ENCODE peak calls at places on chromosomes 5 and 9, in eight cellular contexts. One of them, this sample, is unnamed.

GRCh38 chr5:75050415-75050814 is 1.9 kb downstream of the GCNT4 start:
- DNase-seq in HL-60: no peak
- DNase-seq in A549: peak
- DNase-seq in K562: peak
- DNase-seq in SK-N-SH: peak
- DNase-seq in HepG2: peak
- DNase-seq in GM23338: peak
- DNase-seq in HCT116: no peak
- DNase-seq in this sample: no peak

GRCh38 chr5:76106149-76106548 is 23.0 kb downstream of the SV2C start:
- DNase-seq in HCT116: no peak
- DNase-seq in SK-N-SH: no peak
- DNase-seq in GM23338: peak
- DNase-seq in HL-60: no peak
- DNase-seq in HepG2: no peak
- DNase-seq in A549: no peak
- DNase-seq in K562: no peak
- DNase-seq in this sample: no peak

GRCh38 chr5:19739691-19740090 is 248.3 kb downstream of the CDH18 start:
- DNase-seq in GM23338: no peak
- DNase-seq in HepG2: no peak
- DNase-seq in K562: no peak
- DNase-seq in A549: no peak
- DNase-seq in SK-N-SH: peak
- DNase-seq in HCT116: no peak
- DNase-seq in HL-60: no peak
- DNase-seq in this sample: no peak

GRCh38 chr5:113764382-113764781 is 250.9 kb downstream of the YTHDC2 start:
- DNase-seq in HepG2: no peak
- DNase-seq in HL-60: no peak
- DNase-seq in GM23338: no peak
- DNase-seq in HCT116: no peak
- DNase-seq in SK-N-SH: no peak
- DNase-seq in A549: no peak
- DNase-seq in K562: no peak
- DNase-seq in this sample: no peak

GRCh38 chr5:129460121-129460950 is at the start of gene ADAMTS19:
- DNase-seq in HCT116: no peak
- DNase-seq in K562: no peak
- DNase-seq in SK-N-SH: peak
- DNase-seq in A549: peak
- DNase-seq in HepG2: no peak
- DNase-seq in GM23338: peak
- DNase-seq in HL-60: no peak
- DNase-seq in this sample: no peak

GRCh38 chr5:67014957-67015400 is 181.6 kb downstream of the CD180 start:
- DNase-seq in K562: no peak
- DNase-seq in HCT116: no peak
- DNase-seq in HepG2: no peak
- DNase-seq in SK-N-SH: no peak
- DNase-seq in HL-60: no peak
- DNase-seq in A549: no peak
- DNase-seq in GM23338: no peak
- DNase-seq in this sample: no peak

GRCh38 chr9:116279230-116279629 is 125.6 kb downstream of the PAPPA start:
- DNase-seq in SK-N-SH: no peak
- DNase-seq in HL-60: no peak
- DNase-seq in HCT116: no peak
- DNase-seq in K562: no peak
- DNase-seq in HepG2: no peak
- DNase-seq in A549: no peak
- DNase-seq in GM23338: peak
- DNase-seq in this sample: no peak

GRCh38 chr9:75814667-75815066 is 75.8 kb upstream of the PCSK5 start:
- DNase-seq in HCT116: no peak
- DNase-seq in HepG2: no peak
- DNase-seq in K562: no peak
- DNase-seq in A549: no peak
- DNase-seq in GM23338: no peak
- DNase-seq in HL-60: no peak
- DNase-seq in SK-N-SH: no peak
- DNase-seq in this sample: no peak

GRCh38 chr9:96169488-96169887 is 132.5 kb downstream of the HSD17B3 start:
- DNase-seq in HL-60: no peak
- DNase-seq in HCT116: no peak
- DNase-seq in SK-N-SH: peak
- DNase-seq in K562: no peak
- DNase-seq in GM23338: peak
- DNase-seq in HepG2: peak
- DNase-seq in A549: peak
- DNase-seq in this sample: no peak

GRCh38 chr9:124291801-124292396 is 34.1 kb downstream of the NEK6 start:
- DNase-seq in K562: no peak
- DNase-seq in SK-N-SH: no peak
- DNase-seq in HCT116: no peak
- DNase-seq in A549: no peak
- DNase-seq in GM23338: no peak
- DNase-seq in HL-60: peak
- DNase-seq in HepG2: peak
- DNase-seq in this sample: no peak

GRCh38 chr9:96646081-96646991 is 8.8 kb downstream of the PRXL2C start:
- DNase-seq in GM23338: no peak
- DNase-seq in HepG2: no peak
- DNase-seq in HL-60: peak
- DNase-seq in HCT116: no peak
- DNase-seq in A549: no peak
- DNase-seq in SK-N-SH: no peak
- DNase-seq in K562: no peak
- DNase-seq in this sample: no peak

GRCh38 chr9:86939896-86940295 is 7.4 kb downstream of the GAS1 start:
- DNase-seq in HepG2: no peak
- DNase-seq in SK-N-SH: no peak
- DNase-seq in A549: no peak
- DNase-seq in GM23338: no peak
- DNase-seq in HCT116: no peak
- DNase-seq in HL-60: no peak
- DNase-seq in K562: no peak
- DNase-seq in this sample: no peak

GRCh38 chr5:180792287-180792964 is 10.2 kb downstream of the MGAT1 start:
- DNase-seq in HL-60: no peak
- DNase-seq in HepG2: no peak
- DNase-seq in A549: no peak
- DNase-seq in SK-N-SH: no peak
- DNase-seq in HCT116: no peak
- DNase-seq in GM23338: no peak
- DNase-seq in K562: no peak
- DNase-seq in this sample: no peak

GRCh38 chr9:134163374-134164196 is 779 bp downstream of the RNU6ATAC start:
- DNase-seq in GM23338: peak
- DNase-seq in HepG2: no peak
- DNase-seq in HL-60: no peak
- DNase-seq in A549: no peak
- DNase-seq in SK-N-SH: peak
- DNase-seq in HCT116: no peak
- DNase-seq in K562: no peak
- DNase-seq in this sample: no peak

GRCh38 chr5:160272041-160272663 is 40.2 kb downstream of the CCNJL start:
- DNase-seq in GM23338: no peak
- DNase-seq in HepG2: no peak
- DNase-seq in SK-N-SH: no peak
- DNase-seq in HCT116: no peak
- DNase-seq in HL-60: no peak
- DNase-seq in K562: no peak
- DNase-seq in A549: no peak
- DNase-seq in this sample: no peak

GRCh38 chr9:97703437-97704326 is 6.5 kb upstream of the XPA start:
- DNase-seq in HepG2: peak
- DNase-seq in HL-60: no peak
- DNase-seq in SK-N-SH: peak
- DNase-seq in K562: peak
- DNase-seq in HCT116: peak
- DNase-seq in A549: peak
- DNase-seq in GM23338: no peak
- DNase-seq in this sample: peak

GRCh38 chr5:33877483-33877882 is 14.3 kb downstream of the ADAMTS12 start:
- DNase-seq in K562: no peak
- DNase-seq in A549: no peak
- DNase-seq in GM23338: no peak
- DNase-seq in HCT116: no peak
- DNase-seq in HepG2: no peak
- DNase-seq in SK-N-SH: no peak
- DNase-seq in HL-60: no peak
- DNase-seq in this sample: no peak

GRCh38 chr9:22111871-22112247 is 102.8 kb upstream of the CDKN2B start:
- DNase-seq in HL-60: no peak
- DNase-seq in HepG2: no peak
- DNase-seq in SK-N-SH: no peak
- DNase-seq in A549: no peak
- DNase-seq in HCT116: no peak
- DNase-seq in GM23338: no peak
- DNase-seq in K562: no peak
- DNase-seq in this sample: no peak

GRCh38 chr9:6305954-6306563 is 22.1 kb upstream of the TPD52L3 start:
- DNase-seq in HCT116: peak
- DNase-seq in GM23338: peak
- DNase-seq in HepG2: peak
- DNase-seq in A549: peak
- DNase-seq in SK-N-SH: peak
- DNase-seq in HL-60: no peak
- DNase-seq in K562: peak
- DNase-seq in this sample: peak

GRCh38 chr5:63928451-63928850 is 33.8 kb downstream of the HTR1A start:
- DNase-seq in HL-60: no peak
- DNase-seq in HepG2: no peak
- DNase-seq in GM23338: no peak
- DNase-seq in K562: no peak
- DNase-seq in A549: no peak
- DNase-seq in HCT116: no peak
- DNase-seq in SK-N-SH: no peak
- DNase-seq in this sample: no peak

GRCh38 chr9:89754223-89754622 is 149.4 kb downstream of the GADD45G start:
- DNase-seq in A549: no peak
- DNase-seq in HL-60: no peak
- DNase-seq in SK-N-SH: no peak
- DNase-seq in GM23338: no peak
- DNase-seq in HCT116: no peak
- DNase-seq in K562: no peak
- DNase-seq in HepG2: no peak
- DNase-seq in this sample: no peak

GRCh38 chr9:112104901-112105300 is 70.2 kb downstream of the SUSD1 start:
- DNase-seq in K562: no peak
- DNase-seq in HepG2: no peak
- DNase-seq in A549: no peak
- DNase-seq in GM23338: no peak
- DNase-seq in HL-60: no peak
- DNase-seq in SK-N-SH: no peak
- DNase-seq in HCT116: no peak
- DNase-seq in this sample: no peak

GRCh38 chr5:14089198-14089597 is 53.9 kb upstream of the TRIO start:
- DNase-seq in HL-60: no peak
- DNase-seq in A549: no peak
- DNase-seq in GM23338: no peak
- DNase-seq in SK-N-SH: no peak
- DNase-seq in HCT116: no peak
- DNase-seq in K562: no peak
- DNase-seq in HepG2: no peak
- DNase-seq in this sample: no peak

GRCh38 chr9:35760651-35761050 is 6.6 kb upstream of the MSMP start:
- DNase-seq in HepG2: no peak
- DNase-seq in GM23338: no peak
- DNase-seq in A549: peak
- DNase-seq in HCT116: no peak
- DNase-seq in K562: no peak
- DNase-seq in SK-N-SH: no peak
- DNase-seq in HL-60: no peak
- DNase-seq in this sample: no peak
- TF ChIP-seq REST in HepG2: no peak
- TF ChIP-seq REST in GM23338: no peak
- TF ChIP-seq REST in A549: no peak
- TF ChIP-seq REST in HCT116: no peak
- TF ChIP-seq REST in K562: no peak
- TF ChIP-seq REST in SK-N-SH: no peak
- TF ChIP-seq REST in HL-60: no peak
- TF ChIP-seq REST in this sample: no peak

DNA sequence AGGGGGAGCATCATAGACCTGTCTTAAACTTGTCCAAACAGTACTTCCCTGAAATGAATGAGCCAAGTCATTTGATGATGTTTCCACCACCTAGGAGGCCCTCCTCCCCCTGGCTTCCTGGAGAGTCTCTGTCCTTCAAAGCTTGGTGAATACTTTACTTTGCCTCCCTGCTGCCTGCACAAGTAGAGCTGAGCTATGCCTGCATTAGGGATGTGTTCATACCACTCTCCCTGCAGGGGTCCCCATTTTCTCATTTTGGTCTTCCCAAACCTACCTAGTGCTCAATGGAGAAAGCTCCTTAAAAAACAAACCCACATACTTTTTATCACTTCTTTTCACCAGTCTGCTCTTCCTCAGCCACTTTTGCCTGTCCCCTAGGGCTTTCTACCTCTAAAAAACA is 7.7 kb downstream of the CCNI2 start:
- DNase-seq in K562: no peak
- DNase-seq in GM23338: peak
- DNase-seq in A549: peak
- DNase-seq in HCT116: no peak
- DNase-seq in HepG2: peak
- DNase-seq in HL-60: no peak
- DNase-seq in SK-N-SH: peak
- DNase-seq in this sample: no peak
- TF ChIP-seq REST in K562: no peak
- TF ChIP-seq REST in GM23338: no peak
- TF ChIP-seq REST in A549: no peak
- TF ChIP-seq REST in HCT116: no peak
- TF ChIP-seq REST in HepG2: no peak
- TF ChIP-seq REST in HL-60: no peak
- TF ChIP-seq REST in SK-N-SH: no peak
- TF ChIP-seq REST in this sample: no peak

DNA sequence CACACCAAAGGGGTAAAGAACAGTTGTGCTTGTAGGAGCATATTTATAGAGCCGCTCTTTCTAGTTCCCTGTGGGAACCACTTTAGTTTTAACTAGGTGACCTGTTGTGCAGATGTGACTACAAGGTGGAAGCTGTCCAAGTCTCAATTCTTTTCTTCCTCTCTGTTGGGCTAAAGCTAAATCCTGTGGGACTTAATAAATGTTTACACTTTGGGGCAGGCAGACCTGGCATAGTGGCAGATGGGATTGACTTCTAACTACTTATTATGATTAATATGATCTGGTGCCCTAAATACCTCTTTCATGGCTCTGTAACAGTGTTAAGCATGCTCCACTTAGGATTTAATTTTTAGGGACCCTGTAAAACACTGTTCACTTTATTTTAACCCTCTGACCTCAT is 265.3 kb downstream of the KCTD16 start:
- DNase-seq in SK-N-SH: no peak
- DNase-seq in HCT116: no peak
- DNase-seq in A549: no peak
- DNase-seq in HL-60: no peak
- DNase-seq in K562: no peak
- DNase-seq in GM23338: no peak
- DNase-seq in HepG2: no peak
- DNase-seq in this sample: no peak
- TF ChIP-seq REST in SK-N-SH: no peak
- TF ChIP-seq REST in HCT116: no peak
- TF ChIP-seq REST in A549: no peak
- TF ChIP-seq REST in HL-60: no peak
- TF ChIP-seq REST in K562: no peak
- TF ChIP-seq REST in GM23338: no peak
- TF ChIP-seq REST in HepG2: no peak
- TF ChIP-seq REST in this sample: no peak

GRCh38 chr9:82882133-82882532 is 180.8 kb downstream of the RASEF start:
- DNase-seq in HL-60: no peak
- DNase-seq in HepG2: no peak
- DNase-seq in GM23338: peak
- DNase-seq in K562: no peak
- DNase-seq in SK-N-SH: no peak
- DNase-seq in HCT116: no peak
- DNase-seq in A549: no peak
- DNase-seq in this sample: no peak
- TF ChIP-seq REST in HL-60: no peak
- TF ChIP-seq REST in HepG2: no peak
- TF ChIP-seq REST in GM23338: no peak
- TF ChIP-seq REST in K562: no peak
- TF ChIP-seq REST in SK-N-SH: no peak
- TF ChIP-seq REST in HCT116: no peak
- TF ChIP-seq REST in A549: no peak
- TF ChIP-seq REST in this sample: no peak

This sample was measured in Panc1.